ENCODE peak calls at places on chromosome 20, in seven cellular contexts. One of them, this sample, is unnamed.
A peak's percentile ranks its signal among the peaks of the same experiment; 100 is the strongest.

GRCh38 chr20:17671565-17671964 is 10.5 kb downstream of the RRBP1 start:
- DNase-seq in left ventricle myocardium inferior: no peak
- DNase-seq in NCI-H774: no peak
- DNase-seq in iPS-NIHi11: no peak
- DNase-seq in NCI-H345: no peak
- DNase-seq in neural crest cell: no peak
- DNase-seq in AG20443: no peak
- DNase-seq in this sample: no peak

GRCh38 chr20:16476032-16476431 is 97.2 kb downstream of the KIF16B start:
- DNase-seq in left ventricle myocardium inferior: no peak
- DNase-seq in NCI-H774: peak; percentile 44
- DNase-seq in iPS-NIHi11: peak; percentile 32
- DNase-seq in NCI-H345: peak; percentile 40
- DNase-seq in neural crest cell: no peak
- DNase-seq in AG20443: peak; percentile 47
- DNase-seq in this sample: peak; percentile 62

GRCh38 chr20:1496930-1497329 is 5.7 kb upstream of the SIRPB2 start:
- DNase-seq in left ventricle myocardium inferior: no peak
- DNase-seq in NCI-H774: no peak
- DNase-seq in iPS-NIHi11: no peak
- DNase-seq in NCI-H345: no peak
- DNase-seq in neural crest cell: no peak
- DNase-seq in AG20443: no peak
- DNase-seq in this sample: no peak

GRCh38 chr20:19783966-19784401 is 25.9 kb downstream of the RIN2 start:
- DNase-seq in left ventricle myocardium inferior: peak; percentile 65
- DNase-seq in NCI-H774: no peak
- DNase-seq in iPS-NIHi11: no peak
- DNase-seq in NCI-H345: peak; percentile 35
- DNase-seq in neural crest cell: no peak
- DNase-seq in AG20443: no peak
- DNase-seq in this sample: peak; percentile 64

GRCh38 chr20:2692036-2692885 is at the start of gene EBF4:
- DNase-seq in left ventricle myocardium inferior: peak; percentile 56
- DNase-seq in NCI-H774: peak; percentile 11
- DNase-seq in iPS-NIHi11: peak; percentile 95
- DNase-seq in NCI-H345: peak; percentile 56
- DNase-seq in neural crest cell: peak; percentile 22
- DNase-seq in AG20443: peak; percentile 71
- DNase-seq in this sample: peak; percentile 10

GRCh38 chr20:48889155-48889790 is 32.2 kb upstream of the ARFGEF2 start:
- DNase-seq in left ventricle myocardium inferior: no peak
- DNase-seq in NCI-H774: no peak
- DNase-seq in iPS-NIHi11: no peak
- DNase-seq in NCI-H345: no peak
- DNase-seq in neural crest cell: no peak
- DNase-seq in AG20443: no peak
- DNase-seq in this sample: no peak

GRCh38 chr20:53609501-53610445 is 16.1 kb upstream of the ZNF217 start:
- DNase-seq in left ventricle myocardium inferior: peak; percentile 41
- DNase-seq in NCI-H774: peak; percentile 61
- DNase-seq in iPS-NIHi11: no peak
- DNase-seq in NCI-H345: peak; percentile 50
- DNase-seq in neural crest cell: no peak
- DNase-seq in AG20443: no peak
- DNase-seq in this sample: peak; percentile 74

GRCh38 chr20:32470025-32470861 is 112.1 kb downstream of the ASXL1 start:
- DNase-seq in left ventricle myocardium inferior: peak; percentile 64
- DNase-seq in NCI-H774: no peak
- DNase-seq in iPS-NIHi11: peak; percentile 77
- DNase-seq in NCI-H345: no peak
- DNase-seq in neural crest cell: no peak
- DNase-seq in AG20443: peak; percentile 45
- DNase-seq in this sample: peak; percentile 95

GRCh38 chr20:4401601-4402000 is 320.1 kb upstream of the PRND start:
- DNase-seq in left ventricle myocardium inferior: no peak
- DNase-seq in NCI-H774: no peak
- DNase-seq in iPS-NIHi11: no peak
- DNase-seq in NCI-H345: no peak
- DNase-seq in neural crest cell: no peak
- DNase-seq in AG20443: peak; percentile 44
- DNase-seq in this sample: no peak

GRCh38 chr20:24109537-24109936 is 121.0 kb upstream of the GGTLC1 start:
- DNase-seq in left ventricle myocardium inferior: no peak
- DNase-seq in NCI-H774: no peak
- DNase-seq in iPS-NIHi11: no peak
- DNase-seq in NCI-H345: no peak
- DNase-seq in neural crest cell: no peak
- DNase-seq in AG20443: no peak
- DNase-seq in this sample: no peak

GRCh38 chr20:12965212-12965879 is 43.4 kb upstream of the SPTLC3 start:
- DNase-seq in left ventricle myocardium inferior: no peak
- DNase-seq in NCI-H774: no peak
- DNase-seq in iPS-NIHi11: no peak
- DNase-seq in NCI-H345: no peak
- DNase-seq in neural crest cell: no peak
- DNase-seq in AG20443: no peak
- DNase-seq in this sample: no peak

GRCh38 chr20:38203337-38204003 is 38.4 kb upstream of the TGM2 start:
- DNase-seq in left ventricle myocardium inferior: no peak
- DNase-seq in NCI-H774: no peak
- DNase-seq in iPS-NIHi11: peak; percentile 8
- DNase-seq in NCI-H345: no peak
- DNase-seq in neural crest cell: no peak
- DNase-seq in AG20443: peak; percentile 1
- DNase-seq in this sample: no peak

GRCh38 chr20:20076297-20077065 is 24.1 kb downstream of the CFAP61 start:
- DNase-seq in left ventricle myocardium inferior: no peak
- DNase-seq in NCI-H774: no peak
- DNase-seq in iPS-NIHi11: no peak
- DNase-seq in NCI-H345: no peak
- DNase-seq in neural crest cell: no peak
- DNase-seq in AG20443: peak; percentile 64
- DNase-seq in this sample: peak; percentile 87

GRCh38 chr20:57089701-57090144 is 176.7 kb downstream of the BMP7 start:
- DNase-seq in left ventricle myocardium inferior: peak; percentile 59
- DNase-seq in NCI-H774: peak; percentile 17
- DNase-seq in iPS-NIHi11: peak; percentile 89
- DNase-seq in NCI-H345: peak; percentile 71
- DNase-seq in neural crest cell: peak; percentile 86
- DNase-seq in AG20443: peak; percentile 87
- DNase-seq in this sample: no peak

GRCh38 chr20:33654680-33655161 is 7.4 kb upstream of the C20orf144 start:
- DNase-seq in left ventricle myocardium inferior: peak; percentile 14
- DNase-seq in NCI-H774: no peak
- DNase-seq in iPS-NIHi11: no peak
- DNase-seq in NCI-H345: no peak
- DNase-seq in neural crest cell: no peak
- DNase-seq in AG20443: no peak
- DNase-seq in this sample: no peak

GRCh38 chr20:63667858-63668257 is 9.7 kb downstream of the RTEL1 start:
- DNase-seq in left ventricle myocardium inferior: no peak
- DNase-seq in NCI-H774: no peak
- DNase-seq in iPS-NIHi11: no peak
- DNase-seq in NCI-H345: no peak
- DNase-seq in neural crest cell: no peak
- DNase-seq in AG20443: no peak
- DNase-seq in this sample: no peak

GRCh38 chr20:37358366-37359150 is 12.6 kb downstream of the SRC start:
- DNase-seq in left ventricle myocardium inferior: no peak
- DNase-seq in NCI-H774: no peak
- DNase-seq in iPS-NIHi11: no peak
- DNase-seq in NCI-H345: no peak
- DNase-seq in neural crest cell: no peak
- DNase-seq in AG20443: peak; percentile 51
- DNase-seq in this sample: no peak

GRCh38 chr20:436476-436875 is 25.9 kb downstream of the TBC1D20 start:
- DNase-seq in left ventricle myocardium inferior: no peak
- DNase-seq in NCI-H774: no peak
- DNase-seq in iPS-NIHi11: no peak
- DNase-seq in NCI-H345: no peak
- DNase-seq in neural crest cell: no peak
- DNase-seq in AG20443: no peak
- DNase-seq in this sample: no peak

GRCh38 chr20:44295995-44296394 is 15.0 kb downstream of the FITM2 start:
- DNase-seq in left ventricle myocardium inferior: peak; percentile 37
- DNase-seq in NCI-H774: peak; percentile 56
- DNase-seq in iPS-NIHi11: no peak
- DNase-seq in NCI-H345: peak; percentile 75
- DNase-seq in neural crest cell: no peak
- DNase-seq in AG20443: no peak
- DNase-seq in this sample: no peak

GRCh38 chr20:50652702-50653294 is 38.5 kb downstream of the RIPOR3 start:
- DNase-seq in left ventricle myocardium inferior: no peak
- DNase-seq in NCI-H774: no peak
- DNase-seq in iPS-NIHi11: no peak
- DNase-seq in NCI-H345: no peak
- DNase-seq in neural crest cell: no peak
- DNase-seq in AG20443: no peak
- DNase-seq in this sample: peak; percentile 75

GRCh38 chr20:33933469-33933909 is 60.2 kb upstream of the RALY start:
- DNase-seq in left ventricle myocardium inferior: peak; percentile 46
- DNase-seq in NCI-H774: peak; percentile 9
- DNase-seq in iPS-NIHi11: peak; percentile 73
- DNase-seq in NCI-H345: peak; percentile 77
- DNase-seq in neural crest cell: peak; percentile 35
- DNase-seq in AG20443: peak; percentile 77
- DNase-seq in this sample: peak; percentile 60

GRCh38 chr20:61628901-61629300 is 376.8 kb downstream of the CDH4 start:
- DNase-seq in left ventricle myocardium inferior: no peak
- DNase-seq in NCI-H774: no peak
- DNase-seq in iPS-NIHi11: peak; percentile 56
- DNase-seq in NCI-H345: peak; percentile 27
- DNase-seq in neural crest cell: peak; percentile 14
- DNase-seq in AG20443: no peak
- DNase-seq in this sample: no peak

GRCh38 chr20:5658897-5659296 is 91.3 kb upstream of the SHLD1 start:
- DNase-seq in left ventricle myocardium inferior: peak; percentile 50
- DNase-seq in NCI-H774: peak; percentile 25
- DNase-seq in iPS-NIHi11: no peak
- DNase-seq in NCI-H345: peak; percentile 18
- DNase-seq in neural crest cell: peak; percentile 9
- DNase-seq in AG20443: peak; percentile 72
- DNase-seq in this sample: peak; percentile 93

GRCh38 chr20:34536798-34537394 is 20.7 kb downstream of the DYNLRB1 start:
- DNase-seq in left ventricle myocardium inferior: peak; percentile 72
- DNase-seq in NCI-H774: no peak
- DNase-seq in iPS-NIHi11: peak; percentile 51
- DNase-seq in NCI-H345: no peak
- DNase-seq in neural crest cell: peak; percentile 57
- DNase-seq in AG20443: no peak
- DNase-seq in this sample: peak; percentile 39

GRCh38 chr20:45014671-45015415 is 48.5 kb downstream of the STK4 start:
- DNase-seq in left ventricle myocardium inferior: no peak
- DNase-seq in NCI-H774: no peak
- DNase-seq in iPS-NIHi11: no peak
- DNase-seq in NCI-H345: no peak
- DNase-seq in neural crest cell: no peak
- DNase-seq in AG20443: peak; percentile 39
- DNase-seq in this sample: peak; percentile 95

GRCh38 chr20:26208296-26209091 is 511.8 kb upstream of the ZNF337 start:
- DNase-seq in left ventricle myocardium inferior: no peak
- DNase-seq in NCI-H774: no peak
- DNase-seq in iPS-NIHi11: peak; percentile 69
- DNase-seq in NCI-H345: peak; percentile 43
- DNase-seq in neural crest cell: peak; percentile 40
- DNase-seq in AG20443: peak; percentile 70
- DNase-seq in this sample: no peak

GRCh38 chr20:856361-856775 is 22.9 kb downstream of the FAM110A start:
- DNase-seq in left ventricle myocardium inferior: no peak
- DNase-seq in NCI-H774: no peak
- DNase-seq in iPS-NIHi11: peak; percentile 46
- DNase-seq in NCI-H345: no peak
- DNase-seq in neural crest cell: no peak
- DNase-seq in AG20443: peak; percentile 82
- DNase-seq in this sample: peak; percentile 71

GRCh38 chr20:64238851-64239387 is 16.6 kb upstream of the PCMTD2 start:
- DNase-seq in left ventricle myocardium inferior: no peak
- DNase-seq in NCI-H774: no peak
- DNase-seq in iPS-NIHi11: no peak
- DNase-seq in NCI-H345: no peak
- DNase-seq in neural crest cell: no peak
- DNase-seq in AG20443: no peak
- DNase-seq in this sample: no peak

GRCh38 chr20:38498909-38499308 is 26.3 kb downstream of the RALGAPB start:
- DNase-seq in left ventricle myocardium inferior: no peak
- DNase-seq in NCI-H774: no peak
- DNase-seq in iPS-NIHi11: no peak
- DNase-seq in NCI-H345: no peak
- DNase-seq in neural crest cell: no peak
- DNase-seq in AG20443: no peak
- DNase-seq in this sample: no peak

GRCh38 chr20:1423625-1424106 is 30.8 kb upstream of the FKBP1A start:
- DNase-seq in left ventricle myocardium inferior: no peak
- DNase-seq in NCI-H774: peak; percentile 86
- DNase-seq in iPS-NIHi11: peak; percentile 64
- DNase-seq in NCI-H345: peak; percentile 73
- DNase-seq in neural crest cell: peak; percentile 52
- DNase-seq in AG20443: peak; percentile 36
- DNase-seq in this sample: peak; percentile 92

GRCh38 chr20:8389381-8390368 is 257.6 kb downstream of the PLCB1 start:
- DNase-seq in left ventricle myocardium inferior: no peak
- DNase-seq in NCI-H774: peak; percentile 22
- DNase-seq in iPS-NIHi11: peak; percentile 26
- DNase-seq in NCI-H345: peak; percentile 61
- DNase-seq in neural crest cell: no peak
- DNase-seq in AG20443: peak; percentile 26
- DNase-seq in this sample: peak; percentile 47

GRCh38 chr20:62666736-62667529 is 24.6 kb downstream of the SLCO4A1 start:
- DNase-seq in left ventricle myocardium inferior: peak; percentile 50
- DNase-seq in NCI-H774: no peak
- DNase-seq in iPS-NIHi11: no peak
- DNase-seq in NCI-H345: peak; percentile 66
- DNase-seq in neural crest cell: peak; percentile 51
- DNase-seq in AG20443: no peak
- DNase-seq in this sample: no peak

GRCh38 chr20:45336530-45337366 is 11.5 kb downstream of the SDC4 start:
- DNase-seq in left ventricle myocardium inferior: no peak
- DNase-seq in NCI-H774: no peak
- DNase-seq in iPS-NIHi11: no peak
- DNase-seq in NCI-H345: no peak
- DNase-seq in neural crest cell: no peak
- DNase-seq in AG20443: peak; percentile 90
- DNase-seq in this sample: peak; percentile 92

This sample was measured in amniotic epithelial cell.